ENCODE peak calls at places on chromosomes 1 and 21, in four cellular contexts. A, J, O and C are unnamed samples.

GRCh38 chr1:38940339-38941047 is 1.1 kb downstream of the RHBDL2 start:
- DNase-seq in A (no peak), J (no peak), O (no peak), C (no peak)

GRCh38 chr1:164709108-164709507 is 150.1 kb downstream of the PBX1 start:
- DNase-seq in A (no peak), J (no peak), O (no peak), C (no peak)

GRCh38 chr21:39556176-39556575 is 56.6 kb upstream of the B3GALT5 start:
- DNase-seq in A (no peak), J (no peak), O (no peak), C (no peak)

GRCh38 chr1:228375578-228376261 is 30.9 kb downstream of the TRIM11 start:
- DNase-seq in A (peak; percentile 20), J (no peak), O (no peak), C (no peak)

GRCh38 chr21:29235714-29236197 is 63.0 kb upstream of the BACH1 start:
- DNase-seq in A (no peak), J (no peak), O (no peak), C (no peak)

GRCh38 chr1:40924767-40925166 is 54.7 kb upstream of the CTPS1 start:
- DNase-seq in A (no peak), J (no peak), O (no peak), C (no peak)

GRCh38 chr1:119453021-119453420 is 38.1 kb downstream of the HSD3B2 start:
- DNase-seq in A (no peak), J (no peak), O (peak; percentile 46), C (peak; percentile 91)

GRCh38 chr1:24727490-24728214 is 17.6 kb upstream of the CLIC4 start:
- DNase-seq in A (peak; percentile 62), J (no peak), O (peak; percentile 89), C (peak; percentile 44)

GRCh38 chr1:167060141-167061072 is 29.8 kb downstream of the GPA33 start:
- DNase-seq in A (no peak), J (peak; percentile 27), O (peak; percentile 4), C (no peak)

GRCh38 chr1:111468717-111469100 is 5.1 kb upstream of the C1orf162 start:
- DNase-seq in A (no peak), J (no peak), O (no peak), C (no peak)

GRCh38 chr1:87174726-87175237 is 153.9 kb upstream of the LMO4 start:
- DNase-seq in A (no peak), J (no peak), O (no peak), C (no peak)

GRCh38 chr1:197725044-197725443 is 50.2 kb downstream of the DENND1B start:
- DNase-seq in A (no peak), J (no peak), O (peak; percentile 48), C (peak; percentile 14)

GRCh38 chr1:204506969-204507316 is 9.3 kb upstream of the MDM4 start:
- DNase-seq in A (peak; percentile 36), J (peak; percentile 61), O (peak; percentile 97), C (peak; percentile 86)

GRCh38 chr1:234899041-234899787 is 229.4 kb downstream of the TOMM20 start:
- DNase-seq in A (no peak), J (no peak), O (peak; percentile 48), C (no peak)

GRCh38 chr21:39499156-39499555 is 47.4 kb downstream of the SH3BGR start:
- DNase-seq in A (no peak), J (no peak), O (no peak), C (no peak)

GRCh38 chr1:24526940-24527542 is 24.4 kb downstream of the RCAN3 start:
- DNase-seq in A (no peak), J (peak; percentile 13), O (peak; percentile 42), C (no peak)

GRCh38 chr1:39321979-39322378 is 117.5 kb downstream of the MACF1 start:
- DNase-seq in A (no peak), J (no peak), O (no peak), C (no peak)

GRCh38 chr1:226548281-226549093 is at the start of gene STUM:
- DNase-seq in A (peak; percentile 46), J (no peak), O (peak; percentile 27), C (no peak)